ENCODE peak calls at places on chromosomes 13 and 19, in five cellular contexts. N is IMR-90, G is fibroblast of lung, S is breast epithelium, T is tibial artery. P is an unnamed sample.
A peak's percentile ranks its signal among the peaks of the same experiment; 100 is the strongest.

GRCh38 chr13:99124695-99125334 is 75.8 kb upstream of the UBAC2 start:
- DNase-seq in N (peak; percentile 45), G (peak; percentile 48), S (no peak), T (no peak), P (peak; percentile 14)

GRCh38 chr13:98272549-98272948 is 95.5 kb upstream of the RNF113B start:
- DNase-seq in N (no peak), G (no peak), S (no peak), T (no peak), P (no peak)

GRCh38 chr19:18046066-18046718 is 38.2 kb downstream of the ARRDC2 start:
- DNase-seq in N (peak; percentile 82), G (peak; percentile 50), S (peak; percentile 70), T (no peak), P (peak; percentile 53)

GRCh38 chr19:10625003-10625761 is at the start of gene SLC44A2:
- DNase-seq in N (peak; percentile 35), G (peak; percentile 62), S (peak; percentile 80), T (peak; percentile 93), P (no peak)

GRCh38 chr13:109485136-109485794 is 301.1 kb downstream of the IRS2 start:
- DNase-seq in N (no peak), G (no peak), S (no peak), T (no peak), P (no peak)

GRCh38 chr13:90997951-90998350 is 349.5 kb upstream of the MIR17HG start:
- DNase-seq in N (no peak), G (no peak), S (no peak), T (no peak), P (no peak)

GRCh38 chr19:54373781-54374266 is 9.1 kb upstream of the LAIR1 start:
- DNase-seq in N (no peak), G (no peak), S (no peak), T (no peak), P (no peak)

GRCh38 chr19:17944301-17944700 is 11.5 kb downstream of the CCDC124 start:
- DNase-seq in N (peak; percentile 88), G (peak; percentile 86), S (no peak), T (no peak), P (no peak)

GRCh38 chr13:40240293-40240692 is 426.1 kb downstream of the FOXO1 start:
- DNase-seq in N (no peak), G (no peak), S (no peak), T (no peak), P (no peak)

GRCh38 chr19:5621945-5622464 is 571 bp downstream of the SAFB2 start:
- DNase-seq in N (no peak), G (no peak), S (peak; percentile 32), T (peak; percentile 69), P (no peak)

GRCh38 chr13:42883771-42884170 is 102.4 kb downstream of the FAM216B start:
- DNase-seq in N (peak; percentile 33), G (peak; percentile 61), S (no peak), T (no peak), P (no peak)

GRCh38 chr13:44694842-44695241 is 118.7 kb upstream of the TSC22D1 start:
- DNase-seq in N (no peak), G (no peak), S (no peak), T (no peak), P (no peak)

GRCh38 chr13:44690376-44690775 is 114.2 kb upstream of the TSC22D1 start:
- DNase-seq in N (no peak), G (no peak), S (no peak), T (no peak), P (no peak)

GRCh38 chr13:44695520-44695919 is 119.4 kb upstream of the TSC22D1 start:
- DNase-seq in N (no peak), G (no peak), S (no peak), T (no peak), P (no peak)

GRCh38 chr13:44693156-44693826 is 117.2 kb upstream of the TSC22D1 start:
- DNase-seq in N (no peak), G (no peak), S (no peak), T (no peak), P (no peak)

GRCh38 chr13:44692173-44692713 is 116.1 kb upstream of the TSC22D1 start:
- DNase-seq in N (peak; percentile 43), G (peak; percentile 15), S (no peak), T (no peak), P (no peak)
- TF ChIP-seq CTCF in N (no peak), G (no peak), S (no peak), T (no peak), P (no peak)

DNA sequence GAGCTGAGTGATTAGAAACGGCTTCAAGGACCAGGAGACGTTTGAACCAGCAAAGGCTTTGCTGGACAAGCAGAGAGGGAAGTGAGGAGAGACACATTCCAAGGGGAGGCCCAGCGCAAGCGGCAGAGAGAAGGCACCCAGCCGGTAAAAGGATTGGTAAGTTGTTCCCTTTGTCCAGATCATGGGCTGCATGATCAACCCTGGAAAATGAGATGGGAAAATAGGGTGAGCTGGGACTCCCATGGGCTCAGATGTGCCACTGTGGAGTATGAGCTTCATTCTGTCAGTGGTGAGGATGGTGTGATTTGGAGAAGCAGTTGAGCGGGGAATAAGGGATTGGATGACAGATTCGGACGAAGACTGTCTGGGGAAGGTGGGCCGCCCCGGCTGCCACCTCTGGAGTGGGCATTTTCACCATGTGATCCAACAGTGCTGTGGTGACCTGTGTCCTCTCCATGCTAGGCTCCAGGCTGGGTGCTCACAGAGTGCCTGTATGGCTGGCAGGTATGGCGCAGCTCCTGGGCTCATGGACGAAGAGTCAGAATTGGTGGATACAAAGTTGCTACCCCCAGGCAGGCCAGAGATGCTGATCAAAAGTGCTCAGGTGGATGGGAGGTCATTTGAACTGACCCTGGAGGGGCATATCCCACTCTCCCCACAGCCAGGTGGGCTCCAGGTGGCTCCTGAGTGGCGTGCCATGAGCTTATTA is 111.2 kb upstream of the UQCRFS1 start:
- DNase-seq in N (no peak), G (no peak), S (no peak), T (no peak), P (no peak)
- H3K4me3 ChIP-seq in N (no peak overlapping the region), G (no peak overlapping the region), S (no peak overlapping the region), T (no peak overlapping the region), P (no peak overlapping the region)

DNA sequence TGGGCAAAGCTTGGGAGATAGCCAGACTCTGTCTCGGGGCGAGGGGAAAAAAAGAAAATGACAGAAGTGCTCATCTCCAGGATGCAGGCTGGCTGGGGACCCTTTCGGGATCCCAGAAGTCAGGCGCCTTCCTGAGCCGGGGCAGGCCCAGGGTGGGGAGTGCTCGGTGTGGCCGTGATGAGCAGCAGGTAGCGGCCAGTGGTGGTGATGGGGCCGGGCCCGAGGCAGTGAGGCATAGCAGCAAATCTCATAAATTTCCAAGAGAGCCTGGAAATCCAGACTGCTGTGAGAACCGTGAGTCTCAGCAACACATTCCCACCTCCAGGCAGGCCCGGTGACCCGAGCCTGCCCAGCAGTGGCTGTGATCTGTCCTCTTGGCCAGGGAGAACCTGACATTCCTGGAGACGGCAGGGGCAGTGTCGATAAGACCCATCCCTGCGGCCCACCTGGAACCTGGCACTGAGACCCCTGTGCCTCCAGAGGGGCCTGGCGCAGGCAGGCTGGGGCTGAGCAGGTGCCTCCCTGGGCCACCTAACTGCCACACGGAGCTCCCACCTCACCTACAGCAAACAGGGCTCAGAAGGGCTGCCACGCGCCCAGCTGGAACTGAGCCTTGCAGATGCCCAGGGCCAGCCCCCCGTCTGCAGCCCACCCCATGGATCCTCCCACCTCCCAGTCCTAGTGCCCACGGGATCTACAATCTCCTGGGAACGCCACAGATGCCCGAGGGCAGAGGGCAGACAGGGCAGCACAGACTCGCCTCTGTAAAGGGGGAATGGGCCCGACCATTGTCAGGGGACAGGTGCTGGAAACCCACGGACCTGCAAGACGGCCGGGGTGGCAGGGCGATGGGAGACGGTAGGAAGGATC is 23.4 kb downstream of the IZUMO4 start:
- DNase-seq in N (no peak), G (no peak), S (no peak), T (no peak), P (no peak)
- H3K36me3 ChIP-seq in N (peaks cover 87% of the 10 kb centered on the region), G (peaks cover 59% of the 10 kb centered on the region), S (peaks cover 32% of the 10 kb centered on the region), T (peaks cover 90% of the 10 kb centered on the region), P (peaks cover 4% of the 10 kb centered on the region)

GRCh38 chr13:45473627-45474026 is 8.9 kb downstream of the COG3 start:
- DNase-seq in N (no peak), G (no peak), S (no peak), T (no peak), P (no peak)
- TF ChIP-seq CTCF in N (peak; percentile 10), G (no peak), S (no peak), T (no peak), P (no peak)

DNA sequence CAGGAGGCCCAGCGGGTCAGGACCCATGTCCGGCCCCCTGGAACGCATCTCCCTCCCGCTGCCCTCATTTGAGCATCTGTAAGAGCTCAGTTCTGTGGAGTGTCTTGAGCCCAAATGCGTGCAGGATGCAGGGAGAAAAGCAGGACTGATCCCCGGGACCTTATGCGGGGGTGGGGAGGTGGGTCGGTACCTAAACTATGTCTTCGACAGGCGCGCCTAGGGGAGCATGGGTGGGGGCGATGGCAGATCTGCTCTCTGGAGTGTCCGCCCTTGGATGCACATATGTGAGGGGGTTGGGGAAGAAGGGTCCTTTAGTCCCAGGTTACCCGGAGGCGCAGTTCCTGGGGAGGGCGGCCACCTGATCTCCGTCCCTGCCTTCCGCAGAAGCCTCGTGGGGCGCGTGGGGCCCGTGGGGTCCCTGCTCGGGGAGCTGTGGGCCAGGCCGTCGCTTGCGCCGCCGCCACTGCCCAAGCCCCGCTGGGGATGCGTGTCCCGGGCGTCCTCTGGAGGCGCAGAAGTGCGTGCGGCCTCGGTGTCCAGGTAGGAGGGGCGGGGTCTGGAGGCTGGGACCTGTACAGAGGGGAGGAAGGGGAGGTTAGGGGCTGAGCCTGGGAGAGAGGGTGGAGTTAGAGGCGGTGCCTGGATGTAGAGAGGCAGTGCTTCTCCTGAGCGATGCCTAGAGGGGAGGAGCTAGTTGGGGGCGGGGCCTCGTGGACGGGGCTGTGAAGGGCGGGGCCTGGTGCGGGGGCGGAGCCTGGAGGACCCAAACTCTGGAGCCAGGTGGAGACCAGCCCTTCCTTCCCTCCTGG is 2.8 kb downstream of the CILP2 start:
- DNase-seq in N (no peak), G (peak; percentile 24), S (peak; percentile 48), T (no peak), P (no peak)
- H3K4me3 ChIP-seq in N (no peak overlapping the region), G (no peak overlapping the region), S (peak overlapping the region; percentile 54), T (no peak overlapping the region), P (peak overlapping the region; percentile 13)

DNA sequence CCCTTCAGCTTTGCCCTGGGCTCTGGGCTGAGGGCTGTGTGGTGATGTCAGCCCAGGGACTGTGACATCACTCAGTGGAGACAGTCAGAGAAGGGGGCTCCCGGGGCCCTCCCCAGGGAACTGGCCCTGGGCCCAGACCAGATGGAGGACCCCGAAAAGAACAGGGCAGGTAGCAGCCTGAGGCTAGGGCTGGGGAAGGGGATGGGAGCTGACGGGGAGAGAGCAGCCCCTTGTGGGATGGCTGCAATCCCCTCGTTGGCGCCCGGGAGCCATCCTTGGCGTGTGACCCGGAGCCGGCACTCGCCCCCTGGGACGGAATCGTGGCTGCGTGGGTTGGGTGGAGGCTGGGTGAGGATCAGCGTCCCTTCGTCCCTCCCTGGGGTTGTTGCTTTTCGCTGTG is 13.6 kb downstream of the CSNK1G2 start:
- DNase-seq in N (no peak), G (no peak), S (no peak), T (no peak), P (no peak)
- H3K36me3 ChIP-seq in N (peaks cover 15% of the 10 kb centered on the region), G (peaks cover 4% of the 10 kb centered on the region), S (no peaks in the 10 kb centered on the region), T (no peaks in the 10 kb centered on the region), P (peaks cover 1% of the 10 kb centered on the region)

GRCh38 chr19:3692141-3693029 is 7.9 kb downstream of the PIP5K1C start:
- DNase-seq in N (no peak), G (no peak), S (no peak), T (no peak), P (no peak)
- TF ChIP-seq CTCF in N (peak; percentile 37), G (peak; percentile 16), S (peak; percentile 26), T (peak; percentile 41), P (peak; percentile 68)

P was measured in kidney epithelial cell.